ENCODE peak calls at places on chromosomes 12 and 14, in four cellular contexts. Y is lower leg skin, G is upper lobe of right lung, S is MM.1S. O is an unnamed sample.

GRCh38 chr14:50064993-50065392 is 51.4 kb downstream of the VCPKMT start:
- DNase-seq in G (peak), Y (peak), S (peak), O (no peak)

GRCh38 chr14:74488788-74489397 is 4.2 kb downstream of the NPC2 start:
- DNase-seq in S (peak), Y (no peak), G (no peak), O (no peak)

GRCh38 chr12:45660330-45660729 is 69.2 kb upstream of the ARID2 start:
- DNase-seq in G (no peak), Y (no peak), S (no peak), O (no peak)

GRCh38 chr12:17110316-17110715 is 504.4 kb upstream of the LMO3 start:
- DNase-seq in S (no peak), G (no peak), Y (no peak), O (no peak)

GRCh38 chr12:113392988-113393579 is 10.6 kb downstream of the SDS start:
- DNase-seq in G (no peak), Y (no peak), S (no peak), O (no peak)

GRCh38 chr12:2215709-2216560 is 163.1 kb downstream of the CACNA1C start:
- DNase-seq in Y (no peak), G (no peak), S (no peak), O (no peak)

GRCh38 chr12:94779520-94779919 is 129.2 kb upstream of the TMCC3 start:
- DNase-seq in G (no peak), S (no peak), Y (no peak), O (no peak)

GRCh38 chr14:20427231-20428009 is 8.5 kb downstream of the KLHL33 start:
- DNase-seq in Y (no peak), G (no peak), S (no peak), O (no peak)

GRCh38 chr14:89924224-89924623 is 30.3 kb downstream of the EFCAB11 start:
- DNase-seq in S (no peak), Y (no peak), G (no peak), O (no peak)

GRCh38 chr12:30320561-30320960 is 375.1 kb downstream of the IPO8 start:
- DNase-seq in Y (no peak), S (no peak), G (no peak), O (no peak)

GRCh38 chr14:80587096-80587724 is 354.3 kb downstream of the CEP128 start:
- DNase-seq in Y (no peak), G (no peak), S (no peak), O (no peak)

GRCh38 chr14:100761481-100761880 is 34.8 kb downstream of the DLK1 start:
- DNase-seq in G (no peak), Y (no peak), S (no peak), O (no peak)

GRCh38 chr14:49879683-49880204 is 13.1 kb upstream of the ARF6 start:
- DNase-seq in S (peak), G (no peak), Y (no peak), O (no peak)

GRCh38 chr14:92486881-92487280 is 26.7 kb upstream of the RIN3 start:
- DNase-seq in Y (no peak), G (no peak), S (no peak), O (no peak)

GRCh38 chr12:65881965-65882413 is 57.7 kb downstream of the HMGA2 start:
- DNase-seq in S (no peak), G (peak), Y (peak), O (peak)

GRCh38 chr12:64895541-64895940 is 71.1 kb downstream of the TBC1D30 start:
- DNase-seq in Y (no peak), G (no peak), S (no peak), O (no peak)

GRCh38 chr12:11963841-11964471 is 106.8 kb upstream of the BCL2L14 start:
- DNase-seq in Y (no peak), G (no peak), S (no peak), O (no peak)

GRCh38 chr14:91396959-91397815 is 20.4 kb downstream of the CCDC88C start:
- DNase-seq in Y (no peak), G (no peak), S (peak), O (no peak)

DNA sequence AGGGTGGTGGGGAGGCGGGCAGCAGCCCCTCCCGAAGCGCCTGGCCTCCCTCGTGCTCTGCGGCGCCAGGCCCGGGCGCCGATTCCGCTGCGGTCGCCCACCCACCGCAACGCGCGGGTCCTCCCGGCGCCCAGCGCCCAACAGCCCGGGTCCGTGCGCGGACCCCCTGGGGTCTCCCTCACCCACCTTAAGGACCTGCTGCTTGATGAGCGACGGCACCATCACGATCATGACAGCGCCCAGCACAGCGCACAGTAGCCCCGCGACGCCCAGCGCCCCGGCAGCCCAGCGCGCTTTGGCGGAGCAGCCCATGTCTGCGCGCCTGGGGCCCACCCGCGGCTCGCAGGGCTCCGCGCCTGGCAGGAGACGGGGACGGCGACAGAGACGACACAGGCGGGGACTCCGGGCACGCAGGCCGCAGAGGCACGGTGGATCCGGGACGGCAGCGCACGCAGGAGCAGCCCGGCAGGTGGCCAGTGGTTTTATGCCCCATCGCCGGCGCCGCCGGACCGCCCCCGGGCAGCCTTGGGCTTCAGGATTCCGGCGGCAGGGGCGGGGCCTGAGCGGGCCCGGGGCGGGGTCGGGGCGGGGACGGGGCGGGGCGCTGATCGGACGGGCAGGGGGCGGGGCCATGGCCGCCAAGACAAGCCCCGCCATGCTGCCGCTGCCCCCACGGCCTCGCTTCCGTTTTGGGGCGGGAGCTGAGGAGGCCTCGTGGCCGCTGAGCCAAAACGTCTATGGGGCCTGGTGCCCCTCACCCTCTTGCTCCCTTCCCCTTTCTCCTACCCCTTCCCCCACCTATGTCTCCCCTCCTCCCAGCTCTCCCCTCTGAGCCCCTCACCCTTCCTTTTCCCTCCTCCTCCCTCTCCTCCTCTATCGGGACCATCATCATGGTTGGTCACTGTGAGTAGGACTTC is at the start of gene SCARB1:
- DNase-seq in Y (peak), S (peak), G (peak), O (peak)
- TF ChIP-seq CTCF in Y (no peak), S (no peak), G (no peak), O (no peak)

DNA sequence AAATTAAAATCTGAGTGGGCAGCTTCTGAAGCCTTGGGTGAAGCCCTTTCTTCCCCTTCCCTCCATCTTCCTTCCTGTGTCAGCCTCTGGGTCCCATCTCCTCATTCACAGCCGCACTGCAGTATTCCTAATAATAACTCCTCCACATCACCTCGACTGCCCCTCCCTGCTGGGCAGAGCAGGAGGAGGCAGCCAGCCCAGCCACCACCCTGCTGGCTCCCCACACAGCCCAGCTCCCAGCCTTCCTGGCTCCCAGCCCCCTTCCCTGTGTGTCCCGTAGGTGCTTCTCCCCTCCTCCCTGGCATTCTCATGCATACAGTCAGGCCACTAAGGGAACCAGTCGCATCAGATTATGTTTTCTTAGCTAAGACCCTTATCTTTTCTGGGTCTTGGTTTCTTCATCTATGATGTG is 3.7 kb downstream of the IFFO1 start:
- DNase-seq in Y (no peak), S (no peak), G (no peak), O (no peak)
- TF ChIP-seq CTCF in Y (no peak), S (no peak), G (no peak), O (no peak)

DNA sequence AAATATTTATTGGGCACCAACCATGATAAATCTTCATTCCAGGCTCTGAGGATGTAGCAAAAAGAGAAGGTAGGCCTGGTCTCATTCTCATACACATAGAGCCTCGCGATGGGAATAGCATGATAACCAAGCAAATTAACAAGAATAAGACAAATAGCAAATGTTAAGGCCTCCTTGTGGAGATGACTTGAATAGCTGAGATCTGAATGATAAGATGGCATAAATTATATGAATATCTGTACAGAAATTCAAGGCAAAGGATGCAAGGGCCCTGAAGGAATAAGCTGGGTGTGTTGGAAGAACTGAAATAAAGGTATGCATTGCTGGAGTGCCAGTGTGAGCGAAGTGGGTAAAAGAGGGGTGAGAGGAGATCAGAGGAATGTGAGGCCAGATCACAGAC is 114.8 kb downstream of the ALX1 start:
- DNase-seq in G (no peak), S (no peak), Y (no peak), O (no peak)
- TF ChIP-seq CTCF in G (no peak), S (no peak), Y (no peak), O (no peak)

DNA sequence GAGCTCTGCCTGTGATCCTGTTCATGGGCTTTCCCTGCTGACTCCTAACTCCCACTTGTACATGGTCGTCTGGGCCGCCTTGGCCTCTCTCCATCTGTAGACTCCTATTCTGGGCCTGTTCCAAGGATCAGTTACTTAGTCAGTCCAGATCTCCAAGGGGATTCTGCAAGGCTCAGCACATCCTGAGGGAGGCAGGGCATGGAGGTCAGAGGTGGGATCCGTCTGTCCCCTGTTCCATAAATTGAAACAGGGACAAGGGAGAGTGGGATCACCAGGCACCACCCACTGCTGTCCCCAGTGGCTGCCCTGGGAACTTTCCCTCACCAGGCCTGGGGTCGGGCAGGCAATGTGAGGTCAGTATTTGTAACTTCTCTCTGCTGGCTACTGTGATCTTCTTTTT is 43.5 kb downstream of the KCTD10 start:
- DNase-seq in S (no peak), Y (no peak), G (no peak), O (no peak)
- TF ChIP-seq CTCF in S (peak), Y (no peak), G (peak), O (no peak)

DNA sequence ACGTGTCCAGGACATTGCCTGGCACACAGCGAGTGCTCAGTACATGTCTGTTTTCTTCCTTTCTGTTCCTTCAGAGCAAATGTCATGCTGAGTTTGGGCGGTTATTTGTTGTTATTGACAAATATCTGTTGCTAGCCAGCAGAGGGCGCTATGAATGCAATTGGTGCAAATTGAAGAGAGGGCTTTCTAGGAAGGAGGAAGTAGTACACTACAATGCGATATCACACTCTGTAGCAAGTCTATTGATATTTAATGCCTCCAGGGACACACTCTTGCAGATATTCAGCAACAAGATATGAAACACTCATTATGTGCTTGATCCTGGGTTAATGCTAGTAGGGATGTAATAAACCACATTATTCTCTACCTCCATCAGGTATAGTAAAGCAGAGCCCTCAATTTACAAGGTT is 267.3 kb upstream of the SRRM4 start:
- DNase-seq in Y (peak), G (no peak), S (peak), O (no peak)
- TF ChIP-seq CTCF in Y (no peak), G (peak), S (peak), O (no peak)